ENCODE peak calls at places on chromosomes 7 and 10, in six cellular contexts. I, F, J, D, O and Y are unnamed samples.

GRCh38 chr7:100673942-100674431 is 447 bp downstream of the GNB2 start:
- DNase-seq in I (no peak), J (peak), D (peak), F (peak), O (peak), Y (peak)

GRCh38 chr10:46309511-46310142 is 22.8 kb downstream of the ANTXRL start:
- DNase-seq in J (no peak), D (no peak), I (no peak), F (no peak), O (no peak), Y (no peak)

GRCh38 chr10:52376665-52377354 is 62.7 kb downstream of the DKK1 start:
- DNase-seq in I (no peak), F (no peak), J (no peak), O (no peak), D (no peak), Y (no peak)

GRCh38 chr7:2522780-2523433 is 3.3 kb downstream of the LFNG start:
- DNase-seq in J (no peak), I (no peak), O (no peak), F (no peak), D (no peak), Y (no peak)

GRCh38 chr10:59876695-59877094 is 29.7 kb downstream of the CCDC6 start:
- DNase-seq in J (no peak), O (no peak), I (peak), F (no peak), D (no peak), Y (no peak)

GRCh38 chr10:116071453-116072148 is 201.4 kb downstream of the GFRA1 start:
- DNase-seq in I (no peak), J (no peak), D (no peak), F (no peak), O (no peak), Y (no peak)

GRCh38 chr7:41451826-41452225 is 251.1 kb downstream of the INHBA start:
- DNase-seq in F (no peak), I (peak), O (no peak), J (no peak), D (no peak), Y (no peak)

GRCh38 chr10:68330852-68331454 is 911 bp upstream of the HNRNPH3 start:
- DNase-seq in D (peak), I (peak), F (peak), O (peak), J (peak), Y (no peak)

GRCh38 chr7:105691029-105691691 is 109.9 kb upstream of the EFCAB10 start:
- DNase-seq in D (no peak), J (peak), O (peak), F (no peak), I (peak), Y (no peak)

GRCh38 chr7:2572101-2572842 is 13.5 kb downstream of the IQCE start:
- DNase-seq in D (no peak), F (no peak), O (no peak), J (no peak), I (peak), Y (no peak)

GRCh38 chr7:44382459-44383300 is 57.3 kb upstream of the CAMK2B start:
- DNase-seq in F (no peak), O (peak), I (peak), D (no peak), J (no peak), Y (no peak)

GRCh38 chr7:13021971-13022370 is 334.5 kb downstream of the ARL4A start:
- DNase-seq in I (no peak), J (no peak), F (no peak), O (no peak), D (no peak), Y (no peak)

GRCh38 chr10:47384148-47384921 is at the start of gene ZNF488:
- DNase-seq in D (peak), I (peak), F (peak), J (peak), O (peak), Y (peak)
- TF ChIP-seq POLR2A in D (no peak), I (no peak), F (peak), J (no peak), O (peak), Y (peak)

GRCh38 chr10:95815701-95816100 is 59.7 kb downstream of the ENTPD1 start:
- DNase-seq in O (no peak), I (no peak), F (no peak), D (no peak), J (no peak), Y (no peak)
- TF ChIP-seq POLR2A in O (no peak), I (no peak), F (no peak), D (no peak), J (no peak), Y (no peak)

GRCh38 chr10:86756511-86757109 is at the start of gene BMPR1A:
- DNase-seq in O (peak), I (peak), F (peak), J (peak), D (peak), Y (peak)
- TF ChIP-seq POLR2A in O (no peak), I (no peak), F (no peak), J (peak), D (no peak), Y (no peak)

GRCh38 chr7:3682028-3682712 is 381.1 kb downstream of the SDK1 start:
- DNase-seq in I (no peak), J (no peak), F (no peak), O (no peak), D (no peak), Y (no peak)

GRCh38 chr7:3673524-3673923 is 372.5 kb downstream of the SDK1 start:
- DNase-seq in O (no peak), D (no peak), F (no peak), I (peak), J (peak), Y (no peak)

GRCh38 chr7:3683886-3684539 is 383.0 kb downstream of the SDK1 start:
- DNase-seq in J (no peak), D (no peak), F (no peak), O (no peak), I (no peak), Y (no peak)

DNA sequence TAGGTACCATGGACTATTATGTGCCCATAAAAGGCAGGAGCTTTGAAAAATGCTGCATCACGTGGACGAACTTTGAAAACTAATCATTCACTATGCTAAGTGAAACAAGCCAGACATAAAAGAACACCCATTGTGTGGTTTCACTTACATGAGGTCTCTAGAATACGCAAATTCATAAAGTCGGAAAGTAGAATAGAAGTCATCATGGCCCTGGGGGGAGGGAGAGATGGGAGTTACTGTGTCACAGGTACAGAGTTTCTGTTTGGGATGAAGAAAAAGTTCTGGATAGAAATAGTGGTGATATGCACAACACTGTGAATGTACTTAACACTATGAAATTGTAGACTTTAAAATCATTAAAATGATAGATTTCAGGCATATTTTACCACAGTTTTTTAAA is 377.4 kb downstream of the SDK1 start:
- DNase-seq in O (no peak), I (no peak), D (no peak), J (no peak), F (no peak), Y (no peak)
- TF ChIP-seq POLR2A in O (no peak), I (no peak), D (no peak), J (no peak), F (no peak), Y (no peak)

DNA sequence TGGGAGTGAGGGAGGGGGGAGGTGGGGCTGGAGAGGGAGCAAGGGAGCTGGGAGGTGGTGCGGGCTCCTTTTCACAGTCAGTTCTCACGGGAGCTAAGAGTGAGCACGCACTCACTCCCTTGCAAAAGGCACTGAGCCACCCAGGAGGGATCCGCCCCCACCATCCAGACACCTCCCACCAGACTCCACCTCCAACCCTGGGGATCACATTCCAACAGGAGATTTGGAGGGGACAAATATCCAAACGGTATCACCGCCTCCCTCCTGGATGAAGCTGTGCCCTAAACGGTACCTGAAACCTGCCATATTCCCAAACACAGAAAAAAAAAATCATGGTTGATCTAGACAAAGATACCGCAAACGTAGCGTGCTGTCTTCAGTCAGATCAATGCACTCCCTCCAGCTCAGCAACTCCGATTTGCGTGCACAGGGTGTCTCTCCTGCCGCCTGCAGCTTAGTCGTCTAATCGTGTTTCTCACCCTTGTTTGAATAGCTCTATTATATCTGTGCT is 20.3 kb upstream of the PRKAG2 start:
- DNase-seq in I (no peak), J (no peak), F (peak), O (no peak), D (no peak), Y (no peak)
- TF ChIP-seq POLR2A in I (no peak), J (no peak), F (no peak), O (no peak), D (no peak), Y (no peak)

GRCh38 chr7:116953372-116953726 is at the start of gene ST7:
- DNase-seq in I (peak), J (peak), D (peak), F (no peak), O (peak), Y (peak)
- TF ChIP-seq POLR2A in I (peak), J (no peak), D (no peak), F (no peak), O (no peak), Y (peak)

GRCh38 chr10:101902032-101902799 is 58.6 kb upstream of the KCNIP2 start:
- DNase-seq in F (no peak), D (no peak), J (no peak), O (no peak), I (no peak), Y (no peak)

GRCh38 chr10:101901340-101901739 is 57.7 kb upstream of the KCNIP2 start:
- DNase-seq in J (no peak), D (no peak), I (no peak), O (no peak), F (no peak), Y (no peak)

GRCh38 chr10:101905241-101905640 is 61.6 kb upstream of the KCNIP2 start:
- DNase-seq in O (no peak), I (no peak), J (no peak), D (no peak), F (no peak), Y (no peak)

GRCh38 chr10:101906586-101907183 is 63.1 kb upstream of the KCNIP2 start:
- DNase-seq in D (no peak), J (no peak), O (no peak), F (no peak), I (no peak), Y (no peak)

GRCh38 chr10:101903827-101904520 is 60.4 kb upstream of the KCNIP2 start:
- DNase-seq in J (no peak), F (no peak), I (peak), D (no peak), O (no peak), Y (no peak)
- TF ChIP-seq POLR2A in J (no peak), F (no peak), I (no peak), D (no peak), O (no peak), Y (no peak)

DNA sequence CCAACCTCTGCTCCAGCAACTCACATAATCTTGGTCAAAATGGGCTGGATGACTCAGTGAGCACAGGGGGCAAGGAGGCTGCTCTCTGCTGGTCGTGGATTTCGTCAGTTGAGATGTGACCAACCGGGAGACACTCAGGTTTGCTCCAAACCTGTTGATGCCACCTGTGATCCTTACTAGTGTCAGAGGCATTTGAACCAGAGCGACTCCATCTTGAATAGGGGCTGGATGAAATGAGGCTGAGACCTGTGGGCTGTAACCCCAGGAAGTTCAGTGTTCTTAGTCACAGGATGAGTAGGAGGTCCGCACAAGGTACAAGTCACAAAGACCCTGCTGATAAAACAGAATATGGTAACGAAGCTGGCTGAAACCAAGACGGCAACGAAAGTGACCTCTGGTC is 56.4 kb upstream of the FAM20C start:
- DNase-seq in F (no peak), I (no peak), J (no peak), D (no peak), O (no peak), Y (no peak)
- TF ChIP-seq POLR2A in F (no peak), I (no peak), J (no peak), D (no peak), O (no peak), Y (no peak)

GRCh38 chr7:128867241-128867640 is 4.6 kb downstream of the ATP6V1F start:
- DNase-seq in F (no peak), I (no peak), O (no peak), J (no peak), D (no peak), Y (no peak)
- TF ChIP-seq POLR2A in F (no peak), I (no peak), O (no peak), J (no peak), D (no peak), Y (no peak)

GRCh38 chr7:117894037-117894436 is 20.8 kb upstream of the CTTNBP2 start:
- DNase-seq in O (no peak), D (no peak), I (no peak), J (no peak), F (no peak), Y (no peak)
- TF ChIP-seq POLR2A in O (no peak), D (no peak), I (no peak), J (no peak), F (no peak), Y (no peak)